ENCODE peak calls at places on chromosome 15, in four cellular contexts. P is gastrocnemius medialis, S is A549, O is body of pancreas. G is an unnamed sample.

GRCh38 chr15:55742927-55743614 is at the start of gene PRTG:
- DNase-seq in P (peak; percentile 48), S (peak; percentile 74), O (peak; percentile 55), G (peak; percentile 64)

GRCh38 chr15:86229966-86230365 is 150.3 kb downstream of the AGBL1 start:
- DNase-seq in O (no peak), S (no peak), P (no peak), G (no peak)

GRCh38 chr15:89746386-89746974 is 4.6 kb downstream of the MESP1 start:
- DNase-seq in O (no peak), S (no peak), P (no peak), G (no peak)

GRCh38 chr15:57375827-57376694 is at the start of gene CGNL1:
- DNase-seq in O (peak; percentile 77), S (peak; percentile 62), P (no peak), G (no peak)

GRCh38 chr15:67433495-67434099 is 87.3 kb upstream of the C15orf61 start:
- DNase-seq in O (peak; percentile 67), S (peak; percentile 82), P (peak; percentile 18), G (no peak)

GRCh38 chr15:36645106-36645505 is 65.7 kb downstream of the CDIN1 start:
- DNase-seq in P (no peak), O (no peak), S (no peak), G (no peak)

GRCh38 chr15:25790003-25790660 is 73.0 kb downstream of the ATP10A start:
- DNase-seq in P (peak; percentile 59), S (no peak), O (peak; percentile 29), G (peak; percentile 82)

GRCh38 chr15:89177633-89178306 is 43.6 kb downstream of the RLBP1 start:
- DNase-seq in O (peak; percentile 71), P (peak; percentile 53), S (peak; percentile 70), G (no peak)

GRCh38 chr15:97804950-97805349 is 155.6 kb upstream of the ARRDC4 start:
- DNase-seq in O (no peak), P (no peak), S (no peak), G (no peak)

GRCh38 chr15:22786868-22787698 is 639 bp downstream of the NIPA1 start:
- DNase-seq in P (no peak), O (peak; percentile 44), S (peak; percentile 17), G (no peak)

GRCh38 chr15:49826640-49827281 is 205.9 kb downstream of the DTWD1 start:
- DNase-seq in P (no peak), S (no peak), O (no peak), G (no peak)

GRCh38 chr15:66504563-66505429 is at the start of the genes RPL4 and ZWILCH:
- DNase-seq in P (peak; percentile 67), S (peak; percentile 86), O (peak; percentile 82), G (peak; percentile 88)

GRCh38 chr15:49327927-49328326 is 95.1 kb upstream of the FGF7 start:
- DNase-seq in S (no peak), P (no peak), O (no peak), G (no peak)

GRCh38 chr15:65533057-65533752 is 2.9 kb downstream of the HACD3 start:
- DNase-seq in O (no peak), P (no peak), S (no peak), G (no peak)

GRCh38 chr15:77853008-77853328 is 220.3 kb upstream of the LINGO1 start:
- DNase-seq in O (no peak), P (no peak), S (no peak), G (no peak)

GRCh38 chr15:69760890-69761568 is 308.4 kb downstream of the RPLP1 start:
- DNase-seq in S (peak; percentile 33), O (peak; percentile 22), P (peak; percentile 48), G (no peak)

GRCh38 chr15:29322407-29322806 is 52.8 kb upstream of the NSMCE3 start:
- DNase-seq in S (no peak), O (no peak), P (no peak), G (no peak)

DNA sequence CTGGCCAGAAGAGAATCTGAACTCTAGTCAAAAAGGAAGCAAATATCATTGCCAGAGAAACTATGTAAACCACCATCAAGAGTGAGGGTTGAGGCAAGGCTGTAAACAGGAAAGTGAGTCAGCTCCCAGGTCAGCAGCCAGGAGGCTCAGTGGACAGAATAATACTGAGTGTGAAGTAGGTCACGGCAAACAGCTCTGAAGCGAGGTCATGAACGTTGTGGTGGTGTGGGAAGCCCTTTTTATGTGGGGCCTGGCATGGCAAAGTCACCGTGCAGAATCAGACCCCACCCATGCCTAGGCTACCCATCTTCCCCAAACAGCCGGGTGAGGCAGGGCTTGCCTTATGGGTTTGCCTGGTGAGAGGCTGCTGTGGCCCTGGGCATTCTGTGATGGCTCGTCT is 43.9 kb downstream of the THBS1 start:
- DNase-seq in S (no peak), P (peak; percentile 76), O (peak; percentile 23), G (no peak)
- TF ChIP-seq POLR2A in S (no peak), P (no peak), O (no peak), G (no peak)

DNA sequence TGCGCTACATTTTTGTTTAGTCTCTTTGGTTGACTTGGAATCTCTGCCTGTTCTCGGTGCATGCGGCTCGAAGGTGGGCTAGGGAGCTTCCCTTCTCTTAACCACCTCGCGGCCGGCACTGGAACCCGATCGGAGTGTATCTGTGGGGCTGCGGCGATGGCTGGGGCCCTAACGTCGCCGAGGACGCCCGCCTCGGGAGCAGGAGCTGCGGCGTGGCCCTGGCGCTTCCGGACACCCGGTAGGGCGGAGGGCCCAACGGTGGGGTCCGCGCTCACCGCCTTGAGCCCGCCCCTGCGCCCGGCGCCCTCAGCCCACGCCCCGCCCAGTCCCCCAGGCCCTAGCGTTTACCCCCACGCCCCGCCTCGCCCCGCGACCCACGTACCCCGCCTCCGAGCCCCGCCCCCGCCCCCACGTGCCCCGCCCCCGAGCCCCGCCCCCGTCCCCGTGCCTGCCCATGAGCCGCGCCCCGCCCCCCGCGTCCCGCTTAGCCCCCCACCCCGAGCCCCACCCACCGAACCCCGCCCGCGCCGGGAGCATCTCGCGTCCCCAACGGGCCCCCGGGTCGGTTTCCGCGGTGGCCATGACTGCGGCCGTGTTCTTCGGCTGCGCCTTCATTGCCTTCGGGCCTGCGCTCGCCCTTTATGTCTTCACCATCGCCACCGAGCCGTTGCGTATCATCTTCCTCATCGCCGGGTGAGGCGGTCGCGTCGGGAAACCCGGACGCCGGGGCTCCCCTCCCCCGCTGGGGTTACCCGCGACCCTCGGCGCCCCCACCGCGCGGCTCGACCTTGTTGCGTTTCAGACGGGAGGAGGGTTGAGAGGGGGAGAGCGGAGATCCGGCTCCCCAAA is at the start of gene APH1B:
- DNase-seq in P (peak; percentile 68), O (peak; percentile 89), S (peak; percentile 69), G (peak; percentile 93)
- TF ChIP-seq POLR2A in P (peak; percentile 26), O (peak; percentile 41), S (peak; percentile 95), G (no peak)

DNA sequence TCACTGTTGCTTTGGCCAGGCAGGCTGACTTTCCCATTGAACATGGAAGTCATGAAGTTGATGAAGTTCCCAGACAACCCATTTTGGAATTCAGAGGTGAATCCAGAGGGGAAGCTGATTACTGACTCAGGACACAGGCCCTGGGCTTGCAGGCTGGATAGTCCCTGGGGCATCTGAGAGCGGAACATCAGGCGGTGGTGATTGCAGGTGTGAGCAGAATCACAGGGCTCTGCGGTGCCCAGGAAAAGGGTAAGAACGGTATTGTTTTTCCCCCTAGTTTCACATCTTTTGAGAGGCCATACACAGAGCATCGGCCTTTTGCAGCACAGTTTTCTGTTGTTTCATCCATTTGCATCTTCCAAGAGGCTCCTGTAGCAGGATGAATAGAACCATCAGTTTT is 104.7 kb downstream of the CHSY1 start:
- DNase-seq in O (no peak), S (no peak), P (no peak), G (no peak)
- TF ChIP-seq POLR2A in O (no peak), S (no peak), P (no peak), G (no peak)

GRCh38 chr15:32718082-32718821 is 448 bp downstream of the GREM1 start:
- DNase-seq in S (no peak), P (no peak), O (peak; percentile 21), G (no peak)

GRCh38 chr15:32722126-32722525 is 4.3 kb downstream of the GREM1 start:
- DNase-seq in P (no peak), S (no peak), O (no peak), G (no peak)

GRCh38 chr15:32718822-32719716 is 1.3 kb downstream of the GREM1 start:
- DNase-seq in S (peak; percentile 31), O (peak; percentile 70), P (no peak), G (no peak)

GRCh38 chr15:32723171-32723948 is 5.6 kb downstream of the GREM1 start:
- DNase-seq in S (no peak), P (no peak), O (no peak), G (no peak)

GRCh38 chr15:32721594-32721993 is 3.8 kb downstream of the GREM1 start:
- DNase-seq in O (no peak), S (no peak), P (no peak), G (no peak)
- TF ChIP-seq POLR2A in O (no peak), S (no peak), P (no peak), G (no peak)

GRCh38 chr15:81322708-81323253 is 1.2 kb downstream of the STARD5 start:
- DNase-seq in S (no peak), O (no peak), P (no peak), G (no peak)

GRCh38 chr15:81323559-81323943 is 390 bp downstream of the STARD5 start:
- DNase-seq in O (peak; percentile 49), P (no peak), S (no peak), G (no peak)

GRCh38 chr15:81321667-81322066 is 2.3 kb downstream of the STARD5 start:
- DNase-seq in S (no peak), O (no peak), P (no peak), G (no peak)

GRCh38 chr15:81326466-81327212 is 2.7 kb upstream of the STARD5 start:
- DNase-seq in P (no peak), S (no peak), O (no peak), G (no peak)

GRCh38 chr15:81323944-81324881 is at the start of gene STARD5:
- DNase-seq in P (peak; percentile 96), S (peak; percentile 99), O (peak; percentile 99), G (peak; percentile 98)
- TF ChIP-seq POLR2A in P (peak; percentile 40), S (peak; percentile 74), O (peak; percentile 57), G (peak; percentile 71)

DNA sequence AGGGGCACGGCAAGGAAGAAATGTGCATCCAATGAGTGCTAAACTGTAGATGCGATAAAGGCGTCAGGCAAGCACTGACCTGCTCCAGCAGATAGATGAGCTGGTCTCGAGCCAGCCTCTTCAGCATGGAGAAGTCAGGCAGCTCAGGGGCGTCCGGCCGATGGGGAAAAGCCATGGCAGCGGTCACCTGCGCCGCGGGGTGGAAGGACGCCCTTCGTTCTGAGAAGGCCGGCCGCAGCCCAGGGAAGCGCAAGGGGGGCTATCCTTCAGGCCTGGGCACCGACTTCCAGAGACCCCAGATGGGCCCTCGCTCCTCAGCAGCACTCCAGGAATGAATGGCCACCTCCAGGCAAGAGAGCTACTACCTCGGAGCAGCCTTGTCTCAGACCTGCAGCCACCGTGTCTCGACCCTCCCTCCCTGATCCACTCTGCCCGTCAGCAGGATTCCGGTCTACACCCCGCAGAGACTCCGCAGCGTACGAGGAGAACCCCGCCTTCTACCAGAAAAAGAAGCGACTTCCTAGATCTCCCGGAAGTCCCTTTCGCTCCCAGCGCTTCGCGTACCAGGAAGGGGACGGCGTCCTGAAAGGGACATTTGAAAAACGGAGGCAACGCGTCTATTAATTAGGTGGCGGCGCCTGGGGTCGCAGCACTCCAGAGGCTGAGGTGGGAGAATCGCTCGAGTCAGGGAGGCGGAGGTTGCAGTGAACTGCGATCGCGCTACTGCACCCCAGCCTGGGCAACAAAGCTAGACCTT is at the start of gene VPS33B:
- DNase-seq in O (peak; percentile 89), P (peak; percentile 73), S (peak; percentile 86), G (peak; percentile 90)
- TF ChIP-seq POLR2A in O (no peak), P (peak; percentile 15), S (peak; percentile 84), G (no peak)

G was measured in suprapubic skin.